ENCODE peak calls at places on chromosome 6, in ten cellular contexts. One of them, this sample, is unnamed.

GRCh38 chr6:167127785-167128531 is 5.1 kb downstream of the CCR6 start:
- DNase-seq in heart right ventricle: no peak
- DNase-seq in activated CD4-positive, alpha-beta T cell treated with anti-CD3 and anti-CD28 coated beads, Interleukin-2, amount 50 U/mL, for 24 hours: no peak
- DNase-seq in stimulated activated CD4-positive, alpha-beta T cell treated with anti-CD3 and anti-CD28 coated beads, Interleukin-1b, Interleukin-23, amount 100 ng/mL, for 24 hours: no peak
- DNase-seq in A549: no peak
- DNase-seq in C1 segment of cervical spinal cord: no peak
- DNase-seq in NCI-H1092: no peak
- DNase-seq in NCI-H1105: no peak
- DNase-seq in mesendoderm: no peak
- DNase-seq in HL-60: no peak
- DNase-seq in this sample: no peak

GRCh38 chr6:47230579-47230978 is 79.1 kb downstream of the TNFRSF21 start:
- DNase-seq in C1 segment of cervical spinal cord: no peak
- DNase-seq in NCI-H1105: no peak
- DNase-seq in mesendoderm: no peak
- DNase-seq in heart right ventricle: no peak
- DNase-seq in activated CD4-positive, alpha-beta T cell treated with anti-CD3 and anti-CD28 coated beads, Interleukin-2, amount 50 U/mL, for 24 hours: no peak
- DNase-seq in HL-60: no peak
- DNase-seq in stimulated activated CD4-positive, alpha-beta T cell treated with anti-CD3 and anti-CD28 coated beads, Interleukin-1b, Interleukin-23, amount 100 ng/mL, for 24 hours: no peak
- DNase-seq in A549: peak; percentile 20
- DNase-seq in NCI-H1092: no peak
- DNase-seq in this sample: no peak

GRCh38 chr6:136962661-136963060 is 40.6 kb downstream of the SLC35D3 start:
- DNase-seq in A549: no peak
- DNase-seq in HL-60: no peak
- DNase-seq in mesendoderm: peak; percentile 93
- DNase-seq in activated CD4-positive, alpha-beta T cell treated with anti-CD3 and anti-CD28 coated beads, Interleukin-2, amount 50 U/mL, for 24 hours: no peak
- DNase-seq in stimulated activated CD4-positive, alpha-beta T cell treated with anti-CD3 and anti-CD28 coated beads, Interleukin-1b, Interleukin-23, amount 100 ng/mL, for 24 hours: no peak
- DNase-seq in NCI-H1105: peak; percentile 95
- DNase-seq in C1 segment of cervical spinal cord: peak; percentile 62
- DNase-seq in heart right ventricle: no peak
- DNase-seq in NCI-H1092: peak; percentile 87
- DNase-seq in this sample: no peak

GRCh38 chr6:34241351-34242215 is 4.9 kb downstream of the HMGA1 start:
- DNase-seq in HL-60: no peak
- DNase-seq in C1 segment of cervical spinal cord: no peak
- DNase-seq in NCI-H1092: no peak
- DNase-seq in activated CD4-positive, alpha-beta T cell treated with anti-CD3 and anti-CD28 coated beads, Interleukin-2, amount 50 U/mL, for 24 hours: no peak
- DNase-seq in heart right ventricle: no peak
- DNase-seq in stimulated activated CD4-positive, alpha-beta T cell treated with anti-CD3 and anti-CD28 coated beads, Interleukin-1b, Interleukin-23, amount 100 ng/mL, for 24 hours: no peak
- DNase-seq in NCI-H1105: no peak
- DNase-seq in A549: no peak
- DNase-seq in mesendoderm: no peak
- DNase-seq in this sample: no peak

GRCh38 chr6:118476554-118476953 is 71.5 kb upstream of the PLN start:
- DNase-seq in activated CD4-positive, alpha-beta T cell treated with anti-CD3 and anti-CD28 coated beads, Interleukin-2, amount 50 U/mL, for 24 hours: no peak
- DNase-seq in A549: no peak
- DNase-seq in NCI-H1092: no peak
- DNase-seq in C1 segment of cervical spinal cord: peak; percentile 28
- DNase-seq in heart right ventricle: no peak
- DNase-seq in mesendoderm: no peak
- DNase-seq in NCI-H1105: no peak
- DNase-seq in stimulated activated CD4-positive, alpha-beta T cell treated with anti-CD3 and anti-CD28 coated beads, Interleukin-1b, Interleukin-23, amount 100 ng/mL, for 24 hours: no peak
- DNase-seq in HL-60: no peak
- DNase-seq in this sample: no peak

GRCh38 chr6:150185697-150186096 is 42.9 kb downstream of the PPP1R14C start:
- DNase-seq in heart right ventricle: no peak
- DNase-seq in activated CD4-positive, alpha-beta T cell treated with anti-CD3 and anti-CD28 coated beads, Interleukin-2, amount 50 U/mL, for 24 hours: no peak
- DNase-seq in mesendoderm: no peak
- DNase-seq in C1 segment of cervical spinal cord: no peak
- DNase-seq in A549: no peak
- DNase-seq in NCI-H1105: no peak
- DNase-seq in stimulated activated CD4-positive, alpha-beta T cell treated with anti-CD3 and anti-CD28 coated beads, Interleukin-1b, Interleukin-23, amount 100 ng/mL, for 24 hours: no peak
- DNase-seq in NCI-H1092: no peak
- DNase-seq in HL-60: no peak
- DNase-seq in this sample: no peak

GRCh38 chr6:68082086-68082485 is 553.0 kb upstream of the ADGRB3 start:
- DNase-seq in NCI-H1105: no peak
- DNase-seq in HL-60: no peak
- DNase-seq in NCI-H1092: no peak
- DNase-seq in A549: no peak
- DNase-seq in C1 segment of cervical spinal cord: no peak
- DNase-seq in heart right ventricle: no peak
- DNase-seq in mesendoderm: no peak
- DNase-seq in activated CD4-positive, alpha-beta T cell treated with anti-CD3 and anti-CD28 coated beads, Interleukin-2, amount 50 U/mL, for 24 hours: no peak
- DNase-seq in stimulated activated CD4-positive, alpha-beta T cell treated with anti-CD3 and anti-CD28 coated beads, Interleukin-1b, Interleukin-23, amount 100 ng/mL, for 24 hours: no peak
- DNase-seq in this sample: no peak

GRCh38 chr6:22295145-22295544 is 1.7 kb downstream of the PRL start:
- DNase-seq in HL-60: no peak
- DNase-seq in NCI-H1092: peak; percentile 17
- DNase-seq in C1 segment of cervical spinal cord: no peak
- DNase-seq in activated CD4-positive, alpha-beta T cell treated with anti-CD3 and anti-CD28 coated beads, Interleukin-2, amount 50 U/mL, for 24 hours: no peak
- DNase-seq in heart right ventricle: no peak
- DNase-seq in mesendoderm: no peak
- DNase-seq in NCI-H1105: peak; percentile 91
- DNase-seq in stimulated activated CD4-positive, alpha-beta T cell treated with anti-CD3 and anti-CD28 coated beads, Interleukin-1b, Interleukin-23, amount 100 ng/mL, for 24 hours: no peak
- DNase-seq in A549: no peak
- DNase-seq in this sample: no peak

GRCh38 chr6:21523652-21524051 is 69.9 kb upstream of the SOX4 start:
- DNase-seq in NCI-H1105: peak; percentile 63
- DNase-seq in C1 segment of cervical spinal cord: no peak
- DNase-seq in mesendoderm: no peak
- DNase-seq in stimulated activated CD4-positive, alpha-beta T cell treated with anti-CD3 and anti-CD28 coated beads, Interleukin-1b, Interleukin-23, amount 100 ng/mL, for 24 hours: no peak
- DNase-seq in heart right ventricle: no peak
- DNase-seq in A549: no peak
- DNase-seq in HL-60: no peak
- DNase-seq in activated CD4-positive, alpha-beta T cell treated with anti-CD3 and anti-CD28 coated beads, Interleukin-2, amount 50 U/mL, for 24 hours: no peak
- DNase-seq in NCI-H1092: no peak
- DNase-seq in this sample: no peak

GRCh38 chr6:14312497-14312896 is 194.9 kb downstream of the CD83 start:
- DNase-seq in A549: no peak
- DNase-seq in mesendoderm: no peak
- DNase-seq in C1 segment of cervical spinal cord: no peak
- DNase-seq in NCI-H1092: no peak
- DNase-seq in NCI-H1105: no peak
- DNase-seq in activated CD4-positive, alpha-beta T cell treated with anti-CD3 and anti-CD28 coated beads, Interleukin-2, amount 50 U/mL, for 24 hours: no peak
- DNase-seq in HL-60: no peak
- DNase-seq in heart right ventricle: no peak
- DNase-seq in stimulated activated CD4-positive, alpha-beta T cell treated with anti-CD3 and anti-CD28 coated beads, Interleukin-1b, Interleukin-23, amount 100 ng/mL, for 24 hours: no peak
- DNase-seq in this sample: no peak

GRCh38 chr6:37488464-37488863 is 11.2 kb downstream of the CCDC167 start:
- DNase-seq in A549: no peak
- DNase-seq in heart right ventricle: no peak
- DNase-seq in stimulated activated CD4-positive, alpha-beta T cell treated with anti-CD3 and anti-CD28 coated beads, Interleukin-1b, Interleukin-23, amount 100 ng/mL, for 24 hours: no peak
- DNase-seq in C1 segment of cervical spinal cord: no peak
- DNase-seq in NCI-H1092: no peak
- DNase-seq in NCI-H1105: no peak
- DNase-seq in activated CD4-positive, alpha-beta T cell treated with anti-CD3 and anti-CD28 coated beads, Interleukin-2, amount 50 U/mL, for 24 hours: no peak
- DNase-seq in HL-60: no peak
- DNase-seq in mesendoderm: no peak
- DNase-seq in this sample: no peak

GRCh38 chr6:122800906-122801305 is 11.8 kb downstream of the SMPDL3A start:
- DNase-seq in NCI-H1105: no peak
- DNase-seq in mesendoderm: no peak
- DNase-seq in stimulated activated CD4-positive, alpha-beta T cell treated with anti-CD3 and anti-CD28 coated beads, Interleukin-1b, Interleukin-23, amount 100 ng/mL, for 24 hours: no peak
- DNase-seq in NCI-H1092: no peak
- DNase-seq in activated CD4-positive, alpha-beta T cell treated with anti-CD3 and anti-CD28 coated beads, Interleukin-2, amount 50 U/mL, for 24 hours: no peak
- DNase-seq in C1 segment of cervical spinal cord: no peak
- DNase-seq in A549: no peak
- DNase-seq in HL-60: no peak
- DNase-seq in heart right ventricle: no peak
- DNase-seq in this sample: no peak

GRCh38 chr6:109321752-109322151 is 60.5 kb downstream of the CD164 start:
- DNase-seq in C1 segment of cervical spinal cord: no peak
- DNase-seq in A549: no peak
- DNase-seq in mesendoderm: no peak
- DNase-seq in NCI-H1105: no peak
- DNase-seq in activated CD4-positive, alpha-beta T cell treated with anti-CD3 and anti-CD28 coated beads, Interleukin-2, amount 50 U/mL, for 24 hours: no peak
- DNase-seq in HL-60: no peak
- DNase-seq in stimulated activated CD4-positive, alpha-beta T cell treated with anti-CD3 and anti-CD28 coated beads, Interleukin-1b, Interleukin-23, amount 100 ng/mL, for 24 hours: no peak
- DNase-seq in heart right ventricle: no peak
- DNase-seq in NCI-H1092: peak; percentile 45
- DNase-seq in this sample: no peak

GRCh38 chr6:138972226-138972665 is 15.8 kb downstream of the REPS1 start:
- DNase-seq in mesendoderm: no peak
- DNase-seq in heart right ventricle: no peak
- DNase-seq in activated CD4-positive, alpha-beta T cell treated with anti-CD3 and anti-CD28 coated beads, Interleukin-2, amount 50 U/mL, for 24 hours: no peak
- DNase-seq in NCI-H1105: no peak
- DNase-seq in NCI-H1092: no peak
- DNase-seq in stimulated activated CD4-positive, alpha-beta T cell treated with anti-CD3 and anti-CD28 coated beads, Interleukin-1b, Interleukin-23, amount 100 ng/mL, for 24 hours: no peak
- DNase-seq in C1 segment of cervical spinal cord: no peak
- DNase-seq in A549: no peak
- DNase-seq in HL-60: no peak
- DNase-seq in this sample: no peak

GRCh38 chr6:170088349-170088951 is 202.4 kb downstream of the DLL1 start:
- DNase-seq in HL-60: no peak
- DNase-seq in A549: no peak
- DNase-seq in NCI-H1105: no peak
- DNase-seq in C1 segment of cervical spinal cord: no peak
- DNase-seq in stimulated activated CD4-positive, alpha-beta T cell treated with anti-CD3 and anti-CD28 coated beads, Interleukin-1b, Interleukin-23, amount 100 ng/mL, for 24 hours: no peak
- DNase-seq in activated CD4-positive, alpha-beta T cell treated with anti-CD3 and anti-CD28 coated beads, Interleukin-2, amount 50 U/mL, for 24 hours: no peak
- DNase-seq in NCI-H1092: no peak
- DNase-seq in mesendoderm: no peak
- DNase-seq in heart right ventricle: no peak
- DNase-seq in this sample: no peak

This sample was measured in SW 1271.